ENCODE peak calls at places on chromosomes 1 and 21, in ten cellular contexts. One of them, this sample, is unnamed.

GRCh38 chr1:33137800-33138199 is 44.0 kb downstream of the TRIM62 start:
- DNase-seq in sigmoid colon: no peak
- DNase-seq in epithelial cell of proximal tubule: no peak
- DNase-seq in spleen: no peak
- DNase-seq in PC-3: no peak
- DNase-seq in brain microvascular endothelial cell: no peak
- DNase-seq in T-helper 9 cell: peak
- DNase-seq in T follicular helper cell: no peak
- DNase-seq in NCI-H748 treated with DMSO at 0.1 percent for 48 hours: no peak
- DNase-seq in activated naive CD8-positive, alpha-beta T cell treated with anti-CD3 and anti-CD28 coated beads, Interleukin-2, amount 10 ng/mL, durations not matched to agents 7 days and 5 days: peak
- DNase-seq in this sample: no peak

GRCh38 chr1:69533343-69533742 is 34.4 kb upstream of the LRRC7 start:
- DNase-seq in sigmoid colon: no peak
- DNase-seq in epithelial cell of proximal tubule: no peak
- DNase-seq in spleen: no peak
- DNase-seq in PC-3: no peak
- DNase-seq in brain microvascular endothelial cell: no peak
- DNase-seq in T-helper 9 cell: no peak
- DNase-seq in T follicular helper cell: no peak
- DNase-seq in NCI-H748 treated with DMSO at 0.1 percent for 48 hours: no peak
- DNase-seq in activated naive CD8-positive, alpha-beta T cell treated with anti-CD3 and anti-CD28 coated beads, Interleukin-2, amount 10 ng/mL, durations not matched to agents 7 days and 5 days: no peak
- DNase-seq in this sample: no peak

GRCh38 chr1:190168893-190169292 is 308.8 kb downstream of the BRINP3 start:
- DNase-seq in sigmoid colon: no peak
- DNase-seq in epithelial cell of proximal tubule: no peak
- DNase-seq in spleen: no peak
- DNase-seq in PC-3: peak
- DNase-seq in brain microvascular endothelial cell: no peak
- DNase-seq in T-helper 9 cell: no peak
- DNase-seq in T follicular helper cell: no peak
- DNase-seq in NCI-H748 treated with DMSO at 0.1 percent for 48 hours: no peak
- DNase-seq in activated naive CD8-positive, alpha-beta T cell treated with anti-CD3 and anti-CD28 coated beads, Interleukin-2, amount 10 ng/mL, durations not matched to agents 7 days and 5 days: no peak
- DNase-seq in this sample: no peak

GRCh38 chr1:109573785-109574184 is 25.4 kb downstream of the GNAI3 start:
- DNase-seq in sigmoid colon: no peak
- DNase-seq in epithelial cell of proximal tubule: no peak
- DNase-seq in spleen: no peak
- DNase-seq in PC-3: no peak
- DNase-seq in brain microvascular endothelial cell: no peak
- DNase-seq in T-helper 9 cell: no peak
- DNase-seq in T follicular helper cell: no peak
- DNase-seq in NCI-H748 treated with DMSO at 0.1 percent for 48 hours: no peak
- DNase-seq in activated naive CD8-positive, alpha-beta T cell treated with anti-CD3 and anti-CD28 coated beads, Interleukin-2, amount 10 ng/mL, durations not matched to agents 7 days and 5 days: no peak
- DNase-seq in this sample: no peak

GRCh38 chr1:155082301-155082940 is 3.8 kb downstream of the EFNA3 start:
- DNase-seq in sigmoid colon: peak
- DNase-seq in epithelial cell of proximal tubule: no peak
- DNase-seq in spleen: peak
- DNase-seq in PC-3: no peak
- DNase-seq in brain microvascular endothelial cell: no peak
- DNase-seq in T-helper 9 cell: no peak
- DNase-seq in T follicular helper cell: no peak
- DNase-seq in NCI-H748 treated with DMSO at 0.1 percent for 48 hours: no peak
- DNase-seq in activated naive CD8-positive, alpha-beta T cell treated with anti-CD3 and anti-CD28 coated beads, Interleukin-2, amount 10 ng/mL, durations not matched to agents 7 days and 5 days: no peak
- DNase-seq in this sample: no peak

GRCh38 chr1:23936481-23937176 is 23.0 kb upstream of the PNRC2 start:
- DNase-seq in sigmoid colon: no peak
- DNase-seq in epithelial cell of proximal tubule: no peak
- DNase-seq in spleen: no peak
- DNase-seq in PC-3: no peak
- DNase-seq in brain microvascular endothelial cell: no peak
- DNase-seq in T-helper 9 cell: no peak
- DNase-seq in T follicular helper cell: no peak
- DNase-seq in NCI-H748 treated with DMSO at 0.1 percent for 48 hours: no peak
- DNase-seq in activated naive CD8-positive, alpha-beta T cell treated with anti-CD3 and anti-CD28 coated beads, Interleukin-2, amount 10 ng/mL, durations not matched to agents 7 days and 5 days: no peak
- DNase-seq in this sample: no peak

GRCh38 chr1:121519042-121519755 is 334.4 kb downstream of the SRGAP2C start:
- DNase-seq in sigmoid colon: peak
- DNase-seq in epithelial cell of proximal tubule: no peak
- DNase-seq in spleen: peak
- DNase-seq in PC-3: peak
- DNase-seq in brain microvascular endothelial cell: no peak
- DNase-seq in T-helper 9 cell: peak
- DNase-seq in T follicular helper cell: peak
- DNase-seq in NCI-H748 treated with DMSO at 0.1 percent for 48 hours: peak
- DNase-seq in activated naive CD8-positive, alpha-beta T cell treated with anti-CD3 and anti-CD28 coated beads, Interleukin-2, amount 10 ng/mL, durations not matched to agents 7 days and 5 days: peak
- DNase-seq in this sample: peak

GRCh38 chr1:161088587-161089110 is 709 bp downstream of the NECTIN4 start:
- DNase-seq in sigmoid colon: no peak
- DNase-seq in epithelial cell of proximal tubule: peak
- DNase-seq in spleen: no peak
- DNase-seq in PC-3: peak
- DNase-seq in brain microvascular endothelial cell: peak
- DNase-seq in T-helper 9 cell: no peak
- DNase-seq in T follicular helper cell: no peak
- DNase-seq in NCI-H748 treated with DMSO at 0.1 percent for 48 hours: no peak
- DNase-seq in activated naive CD8-positive, alpha-beta T cell treated with anti-CD3 and anti-CD28 coated beads, Interleukin-2, amount 10 ng/mL, durations not matched to agents 7 days and 5 days: peak
- DNase-seq in this sample: no peak

GRCh38 chr21:33202464-33203363 is 27.0 kb upstream of the IFNAR2 start:
- DNase-seq in sigmoid colon: no peak
- DNase-seq in epithelial cell of proximal tubule: no peak
- DNase-seq in spleen: no peak
- DNase-seq in PC-3: no peak
- DNase-seq in brain microvascular endothelial cell: no peak
- DNase-seq in T-helper 9 cell: no peak
- DNase-seq in T follicular helper cell: no peak
- DNase-seq in NCI-H748 treated with DMSO at 0.1 percent for 48 hours: no peak
- DNase-seq in activated naive CD8-positive, alpha-beta T cell treated with anti-CD3 and anti-CD28 coated beads, Interleukin-2, amount 10 ng/mL, durations not matched to agents 7 days and 5 days: no peak
- DNase-seq in this sample: no peak

GRCh38 chr1:217393901-217394300 is 237.0 kb downstream of the GPATCH2 start:
- DNase-seq in sigmoid colon: no peak
- DNase-seq in epithelial cell of proximal tubule: no peak
- DNase-seq in spleen: no peak
- DNase-seq in PC-3: peak
- DNase-seq in brain microvascular endothelial cell: no peak
- DNase-seq in T-helper 9 cell: no peak
- DNase-seq in T follicular helper cell: no peak
- DNase-seq in NCI-H748 treated with DMSO at 0.1 percent for 48 hours: no peak
- DNase-seq in activated naive CD8-positive, alpha-beta T cell treated with anti-CD3 and anti-CD28 coated beads, Interleukin-2, amount 10 ng/mL, durations not matched to agents 7 days and 5 days: no peak
- DNase-seq in this sample: no peak

GRCh38 chr1:71351438-71351837 is 270.6 kb upstream of the ZRANB2 start:
- DNase-seq in sigmoid colon: no peak
- DNase-seq in epithelial cell of proximal tubule: no peak
- DNase-seq in spleen: no peak
- DNase-seq in PC-3: peak
- DNase-seq in brain microvascular endothelial cell: no peak
- DNase-seq in T-helper 9 cell: no peak
- DNase-seq in T follicular helper cell: no peak
- DNase-seq in NCI-H748 treated with DMSO at 0.1 percent for 48 hours: no peak
- DNase-seq in activated naive CD8-positive, alpha-beta T cell treated with anti-CD3 and anti-CD28 coated beads, Interleukin-2, amount 10 ng/mL, durations not matched to agents 7 days and 5 days: no peak
- DNase-seq in this sample: no peak

GRCh38 chr1:11407301-11407994 is 71.5 kb upstream of the DISP3 start:
- DNase-seq in sigmoid colon: no peak
- DNase-seq in epithelial cell of proximal tubule: no peak
- DNase-seq in spleen: peak
- DNase-seq in PC-3: no peak
- DNase-seq in brain microvascular endothelial cell: no peak
- DNase-seq in T-helper 9 cell: no peak
- DNase-seq in T follicular helper cell: no peak
- DNase-seq in NCI-H748 treated with DMSO at 0.1 percent for 48 hours: no peak
- DNase-seq in activated naive CD8-positive, alpha-beta T cell treated with anti-CD3 and anti-CD28 coated beads, Interleukin-2, amount 10 ng/mL, durations not matched to agents 7 days and 5 days: peak
- DNase-seq in this sample: peak

GRCh38 chr1:47478090-47478489 is 40.2 kb downstream of the FOXD2 start:
- DNase-seq in sigmoid colon: no peak
- DNase-seq in epithelial cell of proximal tubule: no peak
- DNase-seq in spleen: no peak
- DNase-seq in PC-3: peak
- DNase-seq in brain microvascular endothelial cell: no peak
- DNase-seq in T-helper 9 cell: no peak
- DNase-seq in T follicular helper cell: no peak
- DNase-seq in NCI-H748 treated with DMSO at 0.1 percent for 48 hours: no peak
- DNase-seq in activated naive CD8-positive, alpha-beta T cell treated with anti-CD3 and anti-CD28 coated beads, Interleukin-2, amount 10 ng/mL, durations not matched to agents 7 days and 5 days: no peak
- DNase-seq in this sample: no peak

GRCh38 chr1:222043444-222044292 is 301.8 kb upstream of the DUSP10 start:
- DNase-seq in sigmoid colon: peak
- DNase-seq in epithelial cell of proximal tubule: no peak
- DNase-seq in spleen: no peak
- DNase-seq in PC-3: peak
- DNase-seq in brain microvascular endothelial cell: peak
- DNase-seq in T-helper 9 cell: no peak
- DNase-seq in T follicular helper cell: no peak
- DNase-seq in NCI-H748 treated with DMSO at 0.1 percent for 48 hours: no peak
- DNase-seq in activated naive CD8-positive, alpha-beta T cell treated with anti-CD3 and anti-CD28 coated beads, Interleukin-2, amount 10 ng/mL, durations not matched to agents 7 days and 5 days: no peak
- DNase-seq in this sample: no peak

This sample was measured in activated effector memory CD4-positive, alpha-beta T cell treated with Interleukin-2 at 50 U/mL for 16 hours.